ENCODE peak calls at places on chromosomes 12 and 14, in four cellular contexts. I, A, J and F are unnamed samples.

GRCh38 chr12:107558141-107558815 is 127.3 kb upstream of the PWP1 start:
- DNase-seq in I (no peak), A (no peak), J (no peak), F (no peak)

GRCh38 chr14:77142289-77142814 is 761 bp upstream of the ZDHHC22 start:
- DNase-seq in I (no peak), A (no peak), J (no peak), F (no peak)

GRCh38 chr12:49515266-49515665 is 23.6 kb upstream of the KCNH3 start:
- DNase-seq in I (peak), A (no peak), J (no peak), F (no peak)

GRCh38 chr14:34554540-34555250 is 15.2 kb upstream of the EAPP start:
- DNase-seq in I (peak), A (no peak), J (no peak), F (peak)

GRCh38 chr12:122064780-122065588 is 13.6 kb upstream of the MLXIP start:
- DNase-seq in I (peak), A (peak), J (peak), F (no peak)

GRCh38 chr14:81406863-81407262 is 6.7 kb upstream of the STON2 start:
- DNase-seq in I (no peak), A (no peak), J (no peak), F (no peak)

GRCh38 chr14:104970231-104971068 is 7.7 kb downstream of the AHNAK2 start:
- DNase-seq in I (peak), A (no peak), J (peak), F (no peak)

GRCh38 chr14:105385322-105385637 is 13.1 kb upstream of the TEX22 start:
- DNase-seq in I (no peak), A (no peak), J (no peak), F (no peak)

GRCh38 chr12:53325539-53326061 is 4.2 kb upstream of the AAAS start:
- DNase-seq in I (peak), A (peak), J (peak), F (no peak)

GRCh38 chr14:24784981-24785380 is 151.0 kb upstream of the GZMB start:
- DNase-seq in I (no peak), A (no peak), J (no peak), F (no peak)

GRCh38 chr12:118377005-118377890 is 893 bp downstream of the SUDS3 start:
- DNase-seq in I (no peak), A (no peak), J (no peak), F (no peak)

GRCh38 chr12:67649165-67650126 is 901 bp downstream of the DYRK2 start:
- DNase-seq in I (no peak), A (peak), J (peak), F (no peak)

GRCh38 chr14:80664576-80664975 is 277.0 kb downstream of the CEP128 start:
- DNase-seq in I (peak), A (no peak), J (no peak), F (no peak)

GRCh38 chr12:131194166-131194565 is 240.5 kb downstream of the ADGRD1 start:
- DNase-seq in I (peak), A (no peak), J (no peak), F (no peak)

GRCh38 chr14:64234877-64235651 is 59.1 kb downstream of the ESR2 start:
- DNase-seq in I (no peak), A (no peak), J (peak), F (no peak)

GRCh38 chr12:42296503-42297109 is 29.3 kb downstream of the ZCRB1 start:
- DNase-seq in I (peak), A (no peak), J (no peak), F (no peak)

GRCh38 chr14:22836301-22837058 is at the start of gene MMP14:
- DNase-seq in I (no peak), A (peak), J (peak), F (no peak)

GRCh38 chr12:5022465-5023061 is 21.1 kb upstream of the KCNA5 start:
- DNase-seq in I (peak), A (peak), J (peak), F (no peak)

GRCh38 chr12:108828774-108829173 is 28.6 kb downstream of the SSH1 start:
- DNase-seq in I (no peak), A (no peak), J (no peak), F (no peak)

GRCh38 chr14:92633274-92633616 is 115.2 kb downstream of the LGMN start:
- DNase-seq in I (no peak), A (no peak), J (no peak), F (peak)

GRCh38 chr14:33271216-33271615 is 332.5 kb downstream of the NPAS3 start:
- DNase-seq in I (no peak), A (no peak), J (no peak), F (no peak)

GRCh38 chr14:45198551-45198950 is 54.5 kb downstream of the MIS18BP1 start:
- DNase-seq in I (no peak), A (no peak), J (no peak), F (no peak)

GRCh38 chr12:71032933-71033332 is 112.4 kb upstream of the PTPRR start:
- DNase-seq in I (no peak), A (no peak), J (no peak), F (no peak)

GRCh38 chr14:51597511-51597920 is 54.2 kb upstream of the FRMD6 start:
- DNase-seq in I (no peak), A (no peak), J (no peak), F (no peak)

GRCh38 chr14:89723930-89724915 is 230.3 kb downstream of the EFCAB11 start:
- DNase-seq in I (no peak), A (no peak), J (no peak), F (no peak)

GRCh38 chr12:27094726-27095125 is 12.3 kb upstream of the C12orf71 start:
- DNase-seq in I (no peak), A (no peak), J (no peak), F (no peak)

GRCh38 chr12:4809013-4809448 is 88.8 kb downstream of the GALNT8 start:
- DNase-seq in I (no peak), A (peak), J (peak), F (no peak)

GRCh38 chr14:41549821-41550597 is 56.7 kb upstream of the LRFN5 start:
- DNase-seq in I (no peak), A (no peak), J (no peak), F (no peak)

GRCh38 chr12:102364709-102365108 is 115.7 kb downstream of the IGF1 start:
- DNase-seq in I (no peak), A (no peak), J (no peak), F (no peak)

GRCh38 chr12:38838211-38838850 is 67.1 kb downstream of the CPNE8 start:
- DNase-seq in I (no peak), A (no peak), J (no peak), F (no peak)

GRCh38 chr14:75533791-75534190 is 11.5 kb downstream of the BATF start:
- DNase-seq in I (no peak), A (no peak), J (no peak), F (no peak)

GRCh38 chr14:100790785-100791667 is 34.9 kb upstream of the MEG3 start:
- DNase-seq in I (no peak), A (no peak), J (no peak), F (no peak)

DNA sequence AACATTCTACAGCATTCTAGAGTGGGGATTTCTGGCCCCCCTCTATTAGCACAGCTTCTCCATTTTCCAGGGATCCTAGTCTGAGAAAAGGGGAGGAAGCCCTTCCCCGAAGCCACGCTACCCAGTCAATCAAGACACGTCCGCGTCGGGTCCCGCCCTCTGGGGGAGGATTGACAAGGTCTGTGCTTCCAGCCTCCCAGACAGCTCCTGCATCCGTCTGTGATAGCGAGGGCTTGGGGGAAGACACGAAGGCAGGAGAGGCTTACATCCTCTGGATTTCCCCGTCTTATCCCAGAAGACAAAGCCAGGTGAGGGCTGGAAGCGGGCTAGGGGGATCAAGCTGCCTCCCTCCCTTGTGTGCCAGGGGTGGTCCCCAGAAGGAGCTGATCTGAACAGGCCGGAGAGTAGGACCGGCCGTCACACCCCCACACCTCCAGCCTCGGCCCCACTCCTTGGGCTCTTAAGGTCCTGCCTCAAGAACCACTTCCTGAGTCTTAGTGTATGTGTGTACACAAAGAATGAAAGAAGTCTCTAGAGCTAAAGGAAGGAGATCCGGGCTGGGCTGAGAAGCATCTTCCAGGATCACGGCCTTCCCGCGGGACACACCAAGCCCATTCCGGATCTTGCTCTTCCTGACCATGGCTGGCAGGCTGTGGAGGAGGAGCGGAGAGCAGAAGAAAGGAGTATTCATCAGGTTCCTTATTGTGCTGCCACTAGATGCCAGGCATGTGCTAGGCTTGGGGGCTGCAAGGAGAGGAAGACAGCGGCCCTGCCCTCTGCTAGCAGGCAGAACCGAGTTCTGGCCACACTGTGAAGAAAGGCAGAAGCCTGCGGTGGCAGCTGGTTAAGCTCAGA is 1.0 kb upstream of the CD63 start:
- DNase-seq in I (peak), A (peak), J (peak), F (no peak)
- TF ChIP-seq CTCF in I (peak), A (no peak), J (no peak), F (peak)

GRCh38 chr12:109932878-109933503 is 32.9 kb downstream of the TCHP start:
- DNase-seq in I (no peak), A (no peak), J (no peak), F (no peak)

GRCh38 chr12:109931143-109931542 is 31.1 kb downstream of the TCHP start:
- DNase-seq in I (no peak), A (no peak), J (no peak), F (peak)

GRCh38 chr12:109937371-109937770 is 37.3 kb downstream of the TCHP start:
- DNase-seq in I (no peak), A (no peak), J (no peak), F (no peak)

GRCh38 chr12:109930028-109930800 is 30.1 kb downstream of the TCHP start:
- DNase-seq in I (no peak), A (no peak), J (no peak), F (peak)

GRCh38 chr12:109934026-109934425 is 34.0 kb downstream of the TCHP start:
- DNase-seq in I (peak), A (no peak), J (no peak), F (no peak)
- TF ChIP-seq CTCF in I (peak), A (peak), J (no peak), F (peak)

DNA sequence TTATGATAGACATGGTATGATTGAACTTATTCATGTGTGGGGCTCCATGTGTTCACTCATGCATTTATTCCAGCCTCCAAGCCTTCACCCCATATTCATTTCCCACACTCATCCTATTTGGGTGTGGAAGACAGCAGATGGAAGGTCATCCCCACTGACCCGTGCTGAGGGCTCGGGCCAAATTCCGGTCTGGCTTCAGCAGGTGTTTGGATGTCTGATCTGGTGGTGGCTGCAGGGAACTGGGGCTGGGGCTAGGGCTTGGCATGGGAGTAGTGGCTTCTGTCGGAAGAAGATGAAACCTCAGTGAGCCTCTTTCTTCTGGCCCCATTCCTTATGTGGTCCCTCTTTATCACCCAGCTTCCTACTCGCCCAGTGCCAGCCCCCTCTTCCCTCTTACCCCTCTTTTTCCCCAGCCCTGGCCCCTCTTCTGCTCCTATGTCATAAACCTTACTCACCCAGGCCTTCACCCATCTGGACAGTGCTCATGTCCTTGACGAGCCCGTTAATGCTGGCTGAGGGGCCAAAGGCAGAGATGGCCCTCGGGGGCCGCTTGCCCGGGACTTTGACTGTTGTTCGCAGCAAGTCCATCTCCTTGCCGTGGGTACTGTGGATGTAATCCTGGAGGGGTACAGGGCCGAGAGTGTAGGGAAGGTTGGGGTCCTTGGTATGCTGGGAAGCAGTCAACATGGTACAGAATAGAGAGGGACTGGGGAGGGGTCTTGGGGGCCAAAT is 8.0 kb downstream of the AGAP2 start:
- DNase-seq in I (no peak), A (no peak), J (no peak), F (peak)
- TF ChIP-seq CTCF in I (no peak), A (no peak), J (no peak), F (no peak)

DNA sequence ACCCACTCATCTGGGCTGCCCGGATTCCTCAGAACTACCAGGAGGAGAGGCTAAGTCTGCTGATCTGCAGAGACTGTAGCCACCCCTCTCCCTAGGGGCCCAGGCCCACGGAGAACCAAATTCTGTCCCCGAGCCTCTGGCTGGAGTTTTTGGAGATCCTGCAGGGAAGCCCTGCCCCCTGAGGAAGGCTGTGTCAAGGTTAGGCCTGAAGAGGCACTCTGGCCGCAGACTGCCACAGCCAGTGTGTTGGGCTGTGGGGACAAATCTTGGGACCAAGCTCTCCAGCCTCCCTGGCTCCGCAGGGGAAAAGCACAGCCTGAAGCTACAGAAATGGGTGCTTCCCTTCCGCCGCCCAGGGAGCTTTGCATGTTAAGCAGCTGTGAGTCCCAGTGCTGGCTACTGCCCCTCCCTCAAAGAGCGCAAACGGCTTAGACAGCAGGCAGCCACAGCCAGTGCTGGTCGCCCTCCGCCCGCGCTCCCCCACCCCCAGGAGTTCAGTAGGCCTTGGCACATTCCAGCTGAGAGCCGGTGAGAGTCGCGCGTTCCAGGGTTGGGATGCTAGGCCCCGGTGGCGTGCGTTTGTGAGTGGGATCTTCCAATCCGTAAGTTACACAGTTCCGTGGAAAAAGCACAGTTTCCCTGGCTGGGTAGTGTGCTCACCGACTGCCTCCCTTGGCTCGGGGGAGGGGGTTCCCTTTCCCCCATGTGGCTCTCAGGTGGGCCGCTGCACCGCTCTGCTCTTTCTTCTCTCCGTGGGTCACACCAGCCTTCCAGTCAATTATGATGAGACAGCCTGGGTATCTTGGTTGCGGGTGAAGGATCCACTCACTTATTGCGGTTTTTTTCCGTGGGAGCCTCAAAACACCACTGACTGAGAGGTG is 13.2 kb downstream of the CLEC4E start:
- DNase-seq in I (no peak), A (no peak), J (no peak), F (no peak)
- TF ChIP-seq CTCF in I (no peak), A (no peak), J (no peak), F (no peak)

GRCh38 chr12:52022841-52023181 is 16.1 kb downstream of the TAMALIN start:
- DNase-seq in I (peak), A (no peak), J (no peak), F (no peak)

GRCh38 chr12:52026267-52026666 is 19.5 kb downstream of the TAMALIN start:
- DNase-seq in I (no peak), A (no peak), J (no peak), F (no peak)

GRCh38 chr12:52025301-52026172 is 18.8 kb downstream of the TAMALIN start:
- DNase-seq in I (peak), A (peak), J (peak), F (no peak)

GRCh38 chr12:52023182-52023975 is 16.6 kb downstream of the TAMALIN start:
- DNase-seq in I (peak), A (peak), J (peak), F (no peak)

GRCh38 chr12:52023976-52024688 is 17.4 kb downstream of the TAMALIN start:
- DNase-seq in I (no peak), A (no peak), J (no peak), F (no peak)
- TF ChIP-seq CTCF in I (peak), A (peak), J (peak), F (peak)

GRCh38 chr12:112684742-112685141 is 106.8 kb upstream of the RPH3A start:
- DNase-seq in I (peak), A (no peak), J (no peak), F (no peak)
- TF ChIP-seq CTCF in I (no peak), A (no peak), J (no peak), F (no peak)

GRCh38 chr12:50597200-50598195 is 92.7 kb downstream of the DIP2B start:
- DNase-seq in I (peak), A (no peak), J (no peak), F (no peak)
- TF ChIP-seq CTCF in I (no peak), A (no peak), J (no peak), F (peak)

DNA sequence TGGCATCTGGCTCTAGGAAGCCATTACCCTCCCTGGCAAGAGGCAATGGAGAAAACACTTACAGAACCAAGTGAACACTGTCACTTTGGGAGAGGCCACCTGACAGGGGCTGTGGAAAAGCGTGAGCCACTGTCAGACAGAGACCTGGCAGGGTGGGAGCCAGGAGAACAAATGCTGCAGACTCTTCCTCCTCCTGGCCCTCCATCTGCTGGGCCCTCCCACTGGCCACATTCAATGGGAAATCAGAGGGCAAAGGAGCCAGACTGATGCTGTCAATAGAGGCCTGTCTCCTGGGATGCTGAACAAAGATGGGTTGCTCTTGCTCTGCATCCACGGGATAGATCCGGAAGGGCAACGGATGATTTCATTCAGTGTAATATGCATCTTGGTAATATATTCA is 44.9 kb upstream of the BCAT1 start:
- DNase-seq in I (no peak), A (no peak), J (peak), F (no peak)
- TF ChIP-seq CTCF in I (no peak), A (no peak), J (no peak), F (no peak)